ENCODE peak calls at places on chromosomes 1 and 21, in six cellular contexts. D, P, U, Z, R and N are unnamed samples.

GRCh38 chr1:211643324-211644212 is 31.9 kb downstream of the NEK2 start:
- DNase-seq in R (peak; percentile 72), U (peak; percentile 34), D (no peak), P (no peak), Z (peak; percentile 45), N (peak; percentile 69)

GRCh38 chr1:202315576-202316168 is 26.1 kb downstream of the UBE2T start:
- DNase-seq in R (no peak), P (peak; percentile 68), D (peak; percentile 83), U (peak; percentile 63), Z (peak; percentile 86), N (peak; percentile 75)

GRCh38 chr1:18339161-18339560 is 141.6 kb upstream of the KLHDC7A start:
- DNase-seq in R (no peak), P (no peak), U (no peak), D (no peak), Z (no peak), N (peak; percentile 15)

GRCh38 chr1:4207842-4208692 is 308.0 kb upstream of the C1orf174 start:
- DNase-seq in U (no peak), Z (no peak), R (no peak), D (no peak), P (no peak), N (no peak)

GRCh38 chr1:38152351-38153082 is 105.9 kb upstream of the POU3F1 start:
- DNase-seq in Z (no peak), D (no peak), U (no peak), R (no peak), P (no peak), N (no peak)

GRCh38 chr1:11880911-11881748 is 22.4 kb upstream of the NPPB start:
- DNase-seq in P (no peak), R (peak; percentile 93), D (no peak), U (no peak), Z (no peak), N (no peak)

GRCh38 chr1:160030657-160031367 is 978 bp downstream of the PIGM start:
- DNase-seq in P (no peak), R (no peak), D (peak; percentile 5), U (no peak), Z (no peak), N (no peak)

GRCh38 chr21:37416914-37417313 is 50.3 kb downstream of the DYRK1A start:
- DNase-seq in P (no peak), Z (no peak), U (no peak), D (no peak), R (no peak), N (no peak)

GRCh38 chr21:31255846-31256395 is 88.1 kb downstream of the TIAM1 start:
- DNase-seq in U (no peak), Z (no peak), R (no peak), P (no peak), D (no peak), N (no peak)

GRCh38 chr1:160109686-160110085 is 5.9 kb upstream of the ATP1A2 start:
- DNase-seq in D (no peak), U (no peak), Z (no peak), R (no peak), P (no peak), N (no peak)

GRCh38 chr1:171841931-171842723 is 829 bp downstream of the DNM3 start:
- DNase-seq in Z (no peak), D (no peak), P (no peak), R (no peak), U (peak; percentile 28), N (no peak)

GRCh38 chr1:211331011-211331709 is 4.5 kb downstream of the TRAF5 start:
- DNase-seq in U (no peak), D (no peak), R (no peak), P (no peak), Z (no peak), N (no peak)

GRCh38 chr1:247528812-247529474 is 7.3 kb downstream of the OR2C3 start:
- DNase-seq in R (no peak), U (no peak), D (peak; percentile 21), Z (no peak), P (no peak), N (peak; percentile 63)

GRCh38 chr21:32442566-32443318 is 30.2 kb downstream of the EVA1C start:
- DNase-seq in R (no peak), P (no peak), Z (peak; percentile 31), U (no peak), D (no peak), N (peak; percentile 50)

GRCh38 chr1:19888112-19888511 is 5.9 kb downstream of the OTUD3 start:
- DNase-seq in Z (no peak), R (no peak), D (no peak), P (no peak), U (no peak), N (no peak)

GRCh38 chr1:150876111-150876434 is 326 bp downstream of the ARNT start:
- DNase-seq in D (peak; percentile 32), U (no peak), R (no peak), Z (peak; percentile 78), P (peak; percentile 43), N (peak; percentile 57)

GRCh38 chr1:64745986-64746940 is 1.4 kb downstream of the RAVER2 start:
- DNase-seq in D (no peak), Z (peak; percentile 67), U (no peak), R (no peak), P (no peak), N (no peak)

GRCh38 chr1:40628903-40629292 is 36.6 kb downstream of the RIMS3 start:
- DNase-seq in P (no peak), D (no peak), R (peak; percentile 31), U (no peak), Z (no peak), N (no peak)

GRCh38 chr1:115677172-115677542 is 35.4 kb downstream of the VANGL1 start:
- DNase-seq in P (no peak), D (no peak), Z (peak; percentile 35), R (no peak), U (no peak), N (no peak)

GRCh38 chr1:213051127-213051880 is at the start of gene RPS6KC1:
- DNase-seq in D (peak; percentile 91), Z (peak; percentile 83), U (peak; percentile 77), R (peak; percentile 94), P (peak; percentile 72), N (peak; percentile 85)

GRCh38 chr1:214330240-214330639 is 49.3 kb downstream of the SMYD2 start:
- DNase-seq in R (no peak), D (no peak), P (no peak), Z (no peak), U (no peak), N (no peak)

GRCh38 chr1:195790514-195791168 is 817.6 kb downstream of the KCNT2 start:
- DNase-seq in U (no peak), R (no peak), Z (no peak), D (no peak), P (no peak), N (no peak)

GRCh38 chr1:159802060-159802459 is at the start of gene FCRL6:
- DNase-seq in D (no peak), Z (no peak), R (no peak), U (no peak), P (no peak), N (no peak)

GRCh38 chr21:33026299-33026858 is 644 bp downstream of the OLIG2 start:
- DNase-seq in U (no peak), R (no peak), P (no peak), D (no peak), Z (no peak), N (no peak)

GRCh38 chr21:42164064-42164789 is 54.7 kb upstream of the ABCG1 start:
- DNase-seq in U (peak; percentile 22), D (peak; percentile 29), P (peak; percentile 30), R (peak; percentile 84), Z (peak; percentile 50), N (peak; percentile 24)

GRCh38 chr1:226376300-226376699 is 31.6 kb downstream of the PARP1 start:
- DNase-seq in D (no peak), P (no peak), Z (no peak), R (no peak), U (no peak), N (no peak)